ENCODE peak calls at places on chromosomes 16 and 17, in five cellular contexts. One of them, this sample, is unnamed.

GRCh38 chr17:74823176-74823495 is 36.5 kb downstream of the GRIN2C start:
- DNase-seq in mesendoderm: no peak
- DNase-seq in ovary: no peak
- DNase-seq in caudate nucleus: no peak
- DNase-seq in ascending aorta: no peak
- DNase-seq in this sample: no peak

GRCh38 chr16:68473358-68474064 is 25.2 kb upstream of the SMPD3 start:
- DNase-seq in caudate nucleus: no peak
- DNase-seq in ascending aorta: no peak
- DNase-seq in ovary: no peak
- DNase-seq in mesendoderm: no peak
- DNase-seq in this sample: no peak

GRCh38 chr17:4551141-4551540 is 4.0 kb downstream of the MYBBP1A start:
- DNase-seq in ovary: no peak
- DNase-seq in caudate nucleus: no peak
- DNase-seq in mesendoderm: peak
- DNase-seq in ascending aorta: no peak
- DNase-seq in this sample: no peak

GRCh38 chr16:64269756-64270155 is 852.1 kb downstream of the CDH11 start:
- DNase-seq in mesendoderm: no peak
- DNase-seq in caudate nucleus: no peak
- DNase-seq in ovary: no peak
- DNase-seq in ascending aorta: no peak
- DNase-seq in this sample: no peak

GRCh38 chr17:31494259-31495048 is 103.0 kb downstream of the RAB11FIP4 start:
- DNase-seq in caudate nucleus: no peak
- DNase-seq in ascending aorta: no peak
- DNase-seq in mesendoderm: peak
- DNase-seq in ovary: no peak
- DNase-seq in this sample: peak

GRCh38 chr17:41678411-41678906 is 10.2 kb upstream of the EIF1 start:
- DNase-seq in ovary: no peak
- DNase-seq in ascending aorta: no peak
- DNase-seq in caudate nucleus: no peak
- DNase-seq in mesendoderm: no peak
- DNase-seq in this sample: no peak

GRCh38 chr16:17784073-17784472 is 313.3 kb upstream of the XYLT1 start:
- DNase-seq in caudate nucleus: no peak
- DNase-seq in mesendoderm: peak
- DNase-seq in ascending aorta: no peak
- DNase-seq in ovary: no peak
- DNase-seq in this sample: no peak

GRCh38 chr16:57694556-57695377 is at the start of gene DRC7:
- DNase-seq in ascending aorta: peak
- DNase-seq in mesendoderm: peak
- DNase-seq in caudate nucleus: peak
- DNase-seq in ovary: no peak
- DNase-seq in this sample: no peak

GRCh38 chr17:82939213-82940030 is 99.6 kb upstream of the ZNF750 start:
- DNase-seq in ovary: peak
- DNase-seq in mesendoderm: no peak
- DNase-seq in ascending aorta: peak
- DNase-seq in caudate nucleus: no peak
- DNase-seq in this sample: no peak

GRCh38 chr16:4682616-4683254 is 10.6 kb upstream of the NUDT16L1 start:
- DNase-seq in mesendoderm: peak
- DNase-seq in ascending aorta: no peak
- DNase-seq in ovary: peak
- DNase-seq in caudate nucleus: peak
- DNase-seq in this sample: no peak

GRCh38 chr17:71472809-71473789 is 647.7 kb upstream of the SOX9 start:
- DNase-seq in ovary: no peak
- DNase-seq in mesendoderm: peak
- DNase-seq in caudate nucleus: no peak
- DNase-seq in ascending aorta: no peak
- DNase-seq in this sample: no peak

GRCh38 chr17:77279448-77280303 is 138.9 kb downstream of the SEC14L1 start:
- DNase-seq in ovary: no peak
- DNase-seq in ascending aorta: no peak
- DNase-seq in mesendoderm: no peak
- DNase-seq in caudate nucleus: no peak
- DNase-seq in this sample: no peak

GRCh38 chr16:30472328-30472942 is at the start of gene ITGAL:
- DNase-seq in mesendoderm: peak
- DNase-seq in ovary: no peak
- DNase-seq in caudate nucleus: no peak
- DNase-seq in ascending aorta: peak
- DNase-seq in this sample: peak

GRCh38 chr17:10120749-10121148 is 77.7 kb downstream of the GAS7 start:
- DNase-seq in ovary: no peak
- DNase-seq in mesendoderm: no peak
- DNase-seq in caudate nucleus: no peak
- DNase-seq in ascending aorta: no peak
- DNase-seq in this sample: no peak

GRCh38 chr16:57084996-57085395 is 7.4 kb upstream of the CPNE2 start:
- DNase-seq in caudate nucleus: no peak
- DNase-seq in mesendoderm: no peak
- DNase-seq in ovary: no peak
- DNase-seq in ascending aorta: no peak
- DNase-seq in this sample: no peak

GRCh38 chr17:35587074-35587961 is at the start of gene AP2B1:
- DNase-seq in mesendoderm: peak
- DNase-seq in caudate nucleus: peak
- DNase-seq in ovary: peak
- DNase-seq in ascending aorta: peak
- DNase-seq in this sample: peak

GRCh38 chr16:56451753-56452689 is 667 bp downstream of the OGFOD1 start:
- DNase-seq in caudate nucleus: no peak
- DNase-seq in ascending aorta: peak
- DNase-seq in mesendoderm: peak
- DNase-seq in ovary: no peak
- DNase-seq in this sample: no peak

GRCh38 chr17:35596530-35597233 is 9.6 kb downstream of the AP2B1 start:
- DNase-seq in ovary: no peak
- DNase-seq in ascending aorta: no peak
- DNase-seq in caudate nucleus: no peak
- DNase-seq in mesendoderm: peak
- DNase-seq in this sample: no peak

GRCh38 chr16:11049396-11050059 is 105.2 kb downstream of the CLEC16A start:
- DNase-seq in ovary: no peak
- DNase-seq in mesendoderm: peak
- DNase-seq in ascending aorta: peak
- DNase-seq in caudate nucleus: no peak
- DNase-seq in this sample: no peak

GRCh38 chr16:73955255-73955654 is 341.4 kb upstream of the PSMD7 start:
- DNase-seq in caudate nucleus: no peak
- DNase-seq in ovary: no peak
- DNase-seq in ascending aorta: no peak
- DNase-seq in mesendoderm: no peak
- DNase-seq in this sample: no peak

GRCh38 chr16:88804173-88804551 is 573 bp downstream of the CDT1 start:
- DNase-seq in ovary: peak
- DNase-seq in mesendoderm: no peak
- DNase-seq in ascending aorta: no peak
- DNase-seq in caudate nucleus: no peak
- DNase-seq in this sample: no peak

GRCh38 chr17:29596811-29597210 is 3.9 kb downstream of the ANKRD13B start:
- DNase-seq in mesendoderm: no peak
- DNase-seq in ascending aorta: no peak
- DNase-seq in ovary: peak
- DNase-seq in caudate nucleus: no peak
- DNase-seq in this sample: no peak

GRCh38 chr17:4185656-4186055 is 42.7 kb downstream of the CYB5D2 start:
- DNase-seq in mesendoderm: no peak
- DNase-seq in ascending aorta: no peak
- DNase-seq in ovary: no peak
- DNase-seq in caudate nucleus: no peak
- DNase-seq in this sample: no peak

GRCh38 chr17:46885415-46885814 is 34.0 kb downstream of the WNT9B start:
- DNase-seq in caudate nucleus: no peak
- DNase-seq in ovary: no peak
- DNase-seq in mesendoderm: no peak
- DNase-seq in ascending aorta: no peak
- DNase-seq in this sample: no peak

GRCh38 chr17:19336938-19337711 is 25.4 kb downstream of the B9D1 start:
- DNase-seq in ovary: no peak
- DNase-seq in caudate nucleus: peak
- DNase-seq in ascending aorta: no peak
- DNase-seq in mesendoderm: peak
- DNase-seq in this sample: no peak

GRCh38 chr16:82638095-82638798 is 11.5 kb downstream of the CDH13 start:
- DNase-seq in mesendoderm: no peak
- DNase-seq in ovary: no peak
- DNase-seq in caudate nucleus: no peak
- DNase-seq in ascending aorta: no peak
- DNase-seq in this sample: no peak

GRCh38 chr16:48188449-48189102 is 32.8 kb upstream of the ABCC12 start:
- DNase-seq in ascending aorta: no peak
- DNase-seq in mesendoderm: no peak
- DNase-seq in caudate nucleus: no peak
- DNase-seq in ovary: no peak
- DNase-seq in this sample: no peak

GRCh38 chr17:69326302-69327059 is 452 bp downstream of the ABCA5 start:
- DNase-seq in ascending aorta: no peak
- DNase-seq in mesendoderm: peak
- DNase-seq in ovary: no peak
- DNase-seq in caudate nucleus: no peak
- DNase-seq in this sample: no peak

GRCh38 chr17:82179412-82179811 is 33.2 kb downstream of the CCDC57 start:
- DNase-seq in ovary: no peak
- DNase-seq in caudate nucleus: no peak
- DNase-seq in mesendoderm: no peak
- DNase-seq in ascending aorta: no peak
- DNase-seq in this sample: no peak

GRCh38 chr17:31902693-31903092 is 1.2 kb upstream of the UTP6 start:
- DNase-seq in caudate nucleus: no peak
- DNase-seq in mesendoderm: no peak
- DNase-seq in ascending aorta: no peak
- DNase-seq in ovary: no peak
- DNase-seq in this sample: no peak

GRCh38 chr17:50927287-50927686 is 61.1 kb upstream of the TOB1 start:
- DNase-seq in caudate nucleus: no peak
- DNase-seq in mesendoderm: no peak
- DNase-seq in ascending aorta: no peak
- DNase-seq in ovary: no peak
- DNase-seq in this sample: no peak

GRCh38 chr17:29165800-29166506 is 14.2 kb downstream of the MYO18A start:
- DNase-seq in ovary: no peak
- DNase-seq in mesendoderm: no peak
- DNase-seq in caudate nucleus: no peak
- DNase-seq in ascending aorta: no peak
- DNase-seq in this sample: no peak

GRCh38 chr16:51542856-51543510 is 391.9 kb upstream of the SALL1 start:
- DNase-seq in ascending aorta: no peak
- DNase-seq in caudate nucleus: no peak
- DNase-seq in ovary: no peak
- DNase-seq in mesendoderm: peak
- DNase-seq in this sample: no peak

DNA sequence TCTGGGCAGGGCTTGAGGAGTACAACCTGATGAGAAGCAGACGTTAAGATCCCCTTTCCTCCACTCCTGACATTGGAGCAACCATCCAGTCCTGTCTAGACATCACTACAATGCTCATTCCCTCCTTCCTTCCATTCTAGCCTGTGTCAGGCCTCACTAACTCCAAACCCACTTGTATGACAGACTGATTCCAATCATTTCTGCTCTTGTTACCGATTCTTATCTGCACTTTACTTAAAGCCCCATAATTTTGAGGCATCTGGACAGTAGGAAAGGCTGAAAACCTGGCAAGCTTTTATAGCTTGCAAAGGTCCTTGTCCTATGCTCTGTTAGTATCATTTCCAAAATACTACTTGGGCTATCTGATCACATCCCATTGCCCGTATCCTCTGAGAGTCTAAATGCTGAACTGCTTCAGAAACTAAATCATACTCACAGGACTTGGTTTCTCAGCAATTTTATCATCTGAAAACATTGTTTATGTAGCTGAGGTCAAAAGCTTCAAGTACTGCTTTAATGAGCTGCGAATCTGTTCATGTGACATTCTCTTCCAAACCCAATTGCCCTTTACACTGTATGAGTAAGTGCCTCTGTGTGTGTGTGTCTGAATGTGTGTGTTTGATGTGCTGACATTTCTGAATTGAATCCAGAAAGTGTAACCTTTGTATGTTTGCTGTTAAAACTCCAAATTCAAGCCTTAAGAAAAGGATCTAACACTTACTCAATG is 57.2 kb upstream of the CACNG3 start:
- DNase-seq in mesendoderm: no peak
- DNase-seq in ascending aorta: no peak
- DNase-seq in caudate nucleus: no peak
- DNase-seq in ovary: no peak
- DNase-seq in this sample: no peak
- H3K27ac ChIP-seq in mesendoderm: no peak
- H3K27ac ChIP-seq in ascending aorta: no peak
- H3K27ac ChIP-seq in caudate nucleus: no peak
- H3K27ac ChIP-seq in ovary: no peak
- H3K27ac ChIP-seq in this sample: no peak

GRCh38 chr16:70416748-70417616 is 21.9 kb downstream of the ST3GAL2 start:
- DNase-seq in ascending aorta: no peak
- DNase-seq in mesendoderm: no peak
- DNase-seq in ovary: no peak
- DNase-seq in caudate nucleus: no peak
- DNase-seq in this sample: no peak
- H3K27ac ChIP-seq in ascending aorta: no peak
- H3K27ac ChIP-seq in mesendoderm: no peak
- H3K27ac ChIP-seq in ovary: no peak
- H3K27ac ChIP-seq in caudate nucleus: no peak
- H3K27ac ChIP-seq in this sample: no peak

GRCh38 chr16:26961459-26961858 is 105.3 kb upstream of the C16orf82 start:
- DNase-seq in ovary: no peak
- DNase-seq in ascending aorta: no peak
- DNase-seq in mesendoderm: no peak
- DNase-seq in caudate nucleus: no peak
- DNase-seq in this sample: no peak
- H3K27ac ChIP-seq in ovary: no peak
- H3K27ac ChIP-seq in ascending aorta: no peak
- H3K27ac ChIP-seq in mesendoderm: no peak
- H3K27ac ChIP-seq in caudate nucleus: no peak
- H3K27ac ChIP-seq in this sample: no peak

GRCh38 chr17:67476787-67477335 is 99.8 kb downstream of the PITPNC1 start:
- DNase-seq in caudate nucleus: no peak
- DNase-seq in ascending aorta: no peak
- DNase-seq in ovary: no peak
- DNase-seq in mesendoderm: no peak
- DNase-seq in this sample: no peak

GRCh38 chr17:67478266-67479118 is 101.4 kb downstream of the PITPNC1 start:
- DNase-seq in caudate nucleus: peak
- DNase-seq in mesendoderm: no peak
- DNase-seq in ovary: no peak
- DNase-seq in ascending aorta: no peak
- DNase-seq in this sample: no peak

GRCh38 chr17:67477687-67478086 is 100.6 kb downstream of the PITPNC1 start:
- DNase-seq in mesendoderm: no peak
- DNase-seq in ovary: no peak
- DNase-seq in caudate nucleus: no peak
- DNase-seq in ascending aorta: no peak
- DNase-seq in this sample: peak

GRCh38 chr17:67474081-67474661 is 97.1 kb downstream of the PITPNC1 start:
- DNase-seq in mesendoderm: peak
- DNase-seq in caudate nucleus: no peak
- DNase-seq in ovary: no peak
- DNase-seq in ascending aorta: no peak
- DNase-seq in this sample: no peak

GRCh38 chr17:67475161-67475887 is 98.2 kb downstream of the PITPNC1 start:
- DNase-seq in ovary: peak
- DNase-seq in ascending aorta: peak
- DNase-seq in caudate nucleus: peak
- DNase-seq in mesendoderm: peak
- DNase-seq in this sample: peak
- H3K27ac ChIP-seq in ovary: no peak
- H3K27ac ChIP-seq in ascending aorta: no peak
- H3K27ac ChIP-seq in caudate nucleus: peak
- H3K27ac ChIP-seq in mesendoderm: no peak
- H3K27ac ChIP-seq in this sample: peak

This sample was measured in effector memory CD4-positive, alpha-beta T cell.